ENCODE peak calls at places on chromosomes 11 and 22, in six cellular contexts. B is anterior cingulate cortex, J is NCI-H2081, L is T47D, N is NCI-H1092, Y is HepG2. Q is an unnamed sample.

GRCh38 chr22:17924076-17924475 is 100.3 kb downstream of the MICAL3 start:
- DNase-seq in B (no peak), J (no peak), L (no peak), N (no peak), Y (no peak), Q (no peak)

GRCh38 chr11:45289369-45289768 is 3.2 kb upstream of the SYT13 start:
- DNase-seq in B (no peak), J (no peak), L (no peak), N (no peak), Y (no peak), Q (no peak)

GRCh38 chr11:77088236-77089003 is 14.2 kb upstream of the OMP start:
- DNase-seq in B (no peak), J (no peak), L (peak), N (no peak), Y (no peak), Q (no peak)

GRCh38 chr22:25351631-25352293 is 132.3 kb downstream of the CRYBB2 start:
- DNase-seq in B (no peak), J (no peak), L (no peak), N (no peak), Y (no peak), Q (no peak)

GRCh38 chr11:130001491-130002351 is 914 bp downstream of the PRDM10 start:
- DNase-seq in B (peak), J (peak), L (peak), N (no peak), Y (peak), Q (no peak)

GRCh38 chr11:123707606-123708205 is 33.8 kb downstream of the ZNF202 start:
- DNase-seq in B (peak), J (peak), L (peak), N (peak), Y (peak), Q (no peak)

GRCh38 chr11:2533642-2534115 is 88.9 kb downstream of the KCNQ1 start:
- DNase-seq in B (no peak), J (no peak), L (peak), N (no peak), Y (peak), Q (no peak)

GRCh38 chr11:11291432-11292015 is 61.5 kb downstream of the CSNK2A3 start:
- DNase-seq in B (no peak), J (no peak), L (no peak), N (peak), Y (peak), Q (no peak)

GRCh38 chr11:64055077-64055476 is 19.3 kb downstream of the FLRT1 start:
- DNase-seq in B (no peak), J (no peak), L (no peak), N (no peak), Y (no peak), Q (no peak)

GRCh38 chr11:21511835-21512440 is 680.9 kb upstream of the ANO5 start:
- DNase-seq in B (peak), J (peak), L (peak), N (peak), Y (peak), Q (peak)

GRCh38 chr11:108838102-108838803 is 173.4 kb downstream of the DDX10 start:
- DNase-seq in B (no peak), J (no peak), L (no peak), N (no peak), Y (no peak), Q (no peak)

GRCh38 chr11:68211546-68211945 is 1.6 kb downstream of the KMT5B start:
- DNase-seq in B (no peak), J (no peak), L (no peak), N (no peak), Y (no peak), Q (no peak)

GRCh38 chr11:116601734-116602636 is 170.8 kb downstream of the BUD13 start:
- DNase-seq in B (no peak), J (no peak), L (no peak), N (no peak), Y (no peak), Q (no peak)

GRCh38 chr11:45079943-45080719 is 66.3 kb upstream of the PRDM11 start:
- DNase-seq in B (no peak), J (no peak), L (no peak), N (no peak), Y (no peak), Q (peak)

GRCh38 chr22:38753894-38754246 is 1.9 kb downstream of the SUN2 start:
- DNase-seq in B (no peak), J (no peak), L (no peak), N (no peak), Y (peak), Q (no peak)

GRCh38 chr11:14414470-14415461 is 55.8 kb upstream of the RRAS2 start:
- DNase-seq in B (no peak), J (no peak), L (no peak), N (no peak), Y (no peak), Q (peak)

GRCh38 chr22:22720201-22720723 is 75.8 kb downstream of the GGTLC2 start:
- DNase-seq in B (no peak), J (no peak), L (peak), N (peak), Y (peak), Q (peak)

GRCh38 chr22:49295851-49296560 is 531.7 kb downstream of the BRD1 start:
- DNase-seq in B (no peak), J (no peak), L (no peak), N (no peak), Y (no peak), Q (no peak)

GRCh38 chr11:66048525-66049313 is at the start of gene GAL3ST3:
- DNase-seq in B (no peak), J (no peak), L (no peak), N (no peak), Y (no peak), Q (no peak)

GRCh38 chr11:64289011-64289564 is 2.0 kb upstream of the KCNK4 start:
- DNase-seq in B (no peak), J (no peak), L (no peak), N (no peak), Y (no peak), Q (no peak)

GRCh38 chr22:37504964-37505363 is 14.3 kb downstream of the CARD10 start:
- DNase-seq in B (no peak), J (no peak), L (no peak), N (no peak), Y (no peak), Q (no peak)

GRCh38 chr11:84419576-84419975 is 1133.4 kb upstream of the CCDC90B start:
- DNase-seq in B (no peak), J (no peak), L (no peak), N (no peak), Y (no peak), Q (no peak)

GRCh38 chr11:92880391-92880790 is 89.1 kb upstream of the MTNR1B start:
- DNase-seq in B (no peak), J (no peak), L (no peak), N (no peak), Y (no peak), Q (no peak)

GRCh38 chr11:132033051-132033450 is 662.6 kb downstream of the NTM start:
- DNase-seq in B (no peak), J (no peak), L (no peak), N (no peak), Y (no peak), Q (no peak)

GRCh38 chr11:78759067-78759466 is 184.4 kb upstream of the NARS2 start:
- DNase-seq in B (no peak), J (peak), L (no peak), N (peak), Y (no peak), Q (no peak)

GRCh38 chr11:6377902-6378694 is 12.2 kb upstream of the SMPD1 start:
- DNase-seq in B (no peak), J (no peak), L (no peak), N (no peak), Y (no peak), Q (no peak)

GRCh38 chr11:111361874-111362273 is 17.2 kb downstream of the POU2AF1 start:
- DNase-seq in B (no peak), J (no peak), L (no peak), N (no peak), Y (no peak), Q (no peak)

GRCh38 chr11:19753451-19754041 is 40.9 kb downstream of the NAV2 start:
- DNase-seq in B (no peak), J (no peak), L (no peak), N (no peak), Y (no peak), Q (no peak)

GRCh38 chr22:43854151-43854785 is 8.0 kb downstream of the SULT4A1 start:
- DNase-seq in B (no peak), J (no peak), L (no peak), N (no peak), Y (no peak), Q (no peak)

GRCh38 chr11:69442807-69443137 is 38.7 kb upstream of the LINC01488 start:
- DNase-seq in B (peak), J (no peak), L (peak), N (no peak), Y (peak), Q (no peak)

GRCh38 chr11:70176940-70177689 is 26.0 kb upstream of the FADD start:
- DNase-seq in B (no peak), J (no peak), L (peak), N (no peak), Y (peak), Q (peak)

GRCh38 chr11:72807021-72807693 is 7.1 kb upstream of the ATG16L2 start:
- DNase-seq in B (no peak), J (no peak), L (no peak), N (no peak), Y (peak), Q (no peak)

GRCh38 chr11:34624069-34624468 is 3.2 kb downstream of the EHF start:
- DNase-seq in B (no peak), J (no peak), L (peak), N (no peak), Y (no peak), Q (no peak)